ENCODE peak calls at places on chromosomes 3 and 15, in six cellular contexts. A is stomach, J is fibroblast of the aortic adventitia, N is keratinocyte, E is fibroblast of pulmonary artery, I is HFF-Myc. W is an unnamed sample.

GRCh38 chr3:123027292-123028232 is at the start of gene SEMA5B:
- DNase-seq in N (no peak), J (no peak), E (no peak), A (peak), I (no peak), W (peak)

GRCh38 chr3:189685854-189686253 is 54.7 kb downstream of the TP63 start:
- DNase-seq in J (peak), E (peak), I (peak), A (no peak), N (no peak), W (peak)

GRCh38 chr3:105260385-105260784 is 106.3 kb upstream of the ALCAM start:
- DNase-seq in N (no peak), I (no peak), J (no peak), E (no peak), A (no peak), W (no peak)

GRCh38 chr15:34334676-34335075 is 2.9 kb downstream of the SLC12A6 start:
- DNase-seq in E (no peak), J (no peak), A (no peak), N (no peak), I (no peak), W (no peak)

GRCh38 chr3:62875103-62876002 is at the start of gene CADPS:
- DNase-seq in A (no peak), I (no peak), J (no peak), N (no peak), E (no peak), W (peak)

GRCh38 chr3:49469037-49469875 is 811 bp upstream of the DAG1 start:
- DNase-seq in J (peak), E (peak), A (peak), I (peak), N (no peak), W (peak)

GRCh38 chr15:22958487-22959280 is 21.5 kb downstream of the CYFIP1 start:
- DNase-seq in N (no peak), J (no peak), E (no peak), A (no peak), I (no peak), W (no peak)

GRCh38 chr3:71227344-71227743 is 356.2 kb downstream of the FOXP1 start:
- DNase-seq in N (no peak), I (no peak), A (no peak), J (peak), E (no peak), W (no peak)

GRCh38 chr3:196803891-196804468 is 63.7 kb upstream of the SENP5 start:
- DNase-seq in E (no peak), A (no peak), N (no peak), I (no peak), J (no peak), W (no peak)

GRCh38 chr3:45538641-45538986 is 55.9 kb upstream of the LIMD1 start:
- DNase-seq in I (no peak), E (no peak), J (no peak), N (no peak), A (no peak), W (no peak)

GRCh38 chr3:45544719-45545296 is 49.7 kb upstream of the LIMD1 start:
- DNase-seq in I (no peak), E (no peak), A (no peak), N (no peak), J (no peak), W (no peak)

GRCh38 chr3:45537960-45538640 is 56.5 kb upstream of the LIMD1 start:
- DNase-seq in A (no peak), J (no peak), N (no peak), I (no peak), E (peak), W (peak)

GRCh38 chr3:45544024-45544718 is 50.4 kb upstream of the LIMD1 start:
- DNase-seq in J (no peak), E (peak), I (no peak), A (no peak), N (no peak), W (no peak)

DNA sequence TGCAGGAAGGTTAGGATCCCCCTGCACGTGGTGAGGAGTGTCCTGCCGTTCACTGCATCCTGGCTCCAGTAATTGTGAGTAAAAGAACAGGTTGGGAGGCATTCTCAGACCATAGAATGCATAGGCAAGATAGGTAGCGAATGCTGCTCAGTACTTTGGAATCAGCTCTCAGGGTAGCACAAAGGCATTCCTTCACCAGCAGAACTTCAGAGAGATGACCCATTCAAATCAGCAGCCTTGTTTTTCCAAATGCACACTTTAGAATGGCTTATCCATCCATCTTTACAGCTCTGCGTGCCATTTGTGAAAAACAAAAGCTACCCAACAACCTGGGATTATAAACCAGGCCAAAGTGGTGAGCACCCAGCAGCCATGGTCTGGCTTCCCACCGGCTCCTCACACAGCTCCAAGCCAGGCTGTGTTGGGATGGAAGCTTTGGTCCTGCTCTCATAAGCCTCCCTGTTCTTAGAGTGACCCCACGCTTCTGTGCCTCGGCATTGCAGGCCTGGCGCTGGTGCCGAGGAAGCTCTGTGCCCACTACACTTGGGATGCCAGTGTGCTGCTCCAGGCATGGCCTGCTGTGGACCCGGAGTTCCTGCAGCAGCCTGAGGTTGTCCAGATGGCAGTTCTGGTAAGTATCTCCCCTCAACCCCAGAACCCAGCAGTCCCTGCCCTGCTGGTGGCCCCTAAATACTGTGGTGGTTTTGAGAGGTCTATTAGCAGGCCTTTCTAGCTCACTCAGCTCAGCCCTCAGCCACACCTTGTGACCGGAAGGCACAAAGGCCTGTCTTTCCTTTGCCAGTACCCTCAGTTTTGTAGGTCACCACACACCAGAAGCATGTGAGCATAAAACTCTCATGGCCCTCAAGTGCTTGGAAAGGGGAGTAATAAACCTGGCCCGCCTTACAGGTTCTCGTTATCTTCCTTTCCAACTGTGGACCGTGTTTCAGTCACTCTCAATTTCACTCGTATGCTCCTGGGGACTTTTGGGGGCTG is 52.9 kb upstream of the LIMD1 start:
- DNase-seq in A (no peak), N (no peak), I (no peak), J (no peak), E (no peak), W (no peak)
- TF ChIP-seq CTCF in A (no peak), N (no peak), I (no peak), J (no peak), E (no peak), W (no peak)

GRCh38 chr3:126994661-126995161 is 11.8 kb downstream of the PLXNA1 start:
- DNase-seq in E (no peak), J (peak), I (no peak), N (no peak), A (no peak), W (no peak)
- H3K4me3 ChIP-seq in E (no peak), J (no peak), I (no peak), N (no peak), A (no peak), W (no peak)

DNA sequence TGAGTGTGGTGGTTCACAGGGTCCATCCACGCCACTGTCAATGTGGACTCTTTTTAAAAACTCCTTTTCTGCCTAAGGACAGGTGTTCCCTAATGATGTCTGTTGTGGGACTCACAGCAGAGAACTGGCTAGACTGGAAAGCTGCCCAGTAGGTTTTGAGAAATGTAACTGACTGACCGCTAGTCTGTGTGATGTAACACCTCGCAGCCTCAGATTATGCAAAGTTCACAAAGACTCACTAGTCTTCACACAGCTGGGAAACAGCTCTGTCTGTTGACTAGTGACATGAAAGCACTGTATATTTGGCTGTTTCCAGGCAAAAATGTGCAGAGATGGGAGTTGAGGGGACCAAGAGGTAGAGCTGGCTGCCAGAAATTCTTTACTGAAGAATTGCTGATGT is 10.4 kb downstream of the PDZRN3 start:
- DNase-seq in J (peak), I (no peak), A (no peak), E (peak), N (no peak), W (peak)
- TF ChIP-seq CTCF in J (peak), I (no peak), A (no peak), E (peak), N (no peak), W (no peak)

GRCh38 chr3:52983828-52984227 is 62.0 kb downstream of the SFMBT1 start:
- DNase-seq in J (no peak), I (no peak), A (no peak), E (no peak), N (no peak), W (no peak)

GRCh38 chr3:52983336-52983807 is 62.5 kb downstream of the SFMBT1 start:
- DNase-seq in E (no peak), A (no peak), I (no peak), N (no peak), J (no peak), W (no peak)

GRCh38 chr3:52986049-52986448 is 59.8 kb downstream of the SFMBT1 start:
- DNase-seq in A (no peak), N (no peak), E (peak), J (peak), I (no peak), W (no peak)

GRCh38 chr3:52979190-52979983 is 66.5 kb downstream of the SFMBT1 start:
- DNase-seq in I (no peak), N (no peak), A (no peak), J (no peak), E (no peak), W (no peak)

GRCh38 chr3:52982839-52983238 is 63.0 kb downstream of the SFMBT1 start:
- DNase-seq in A (no peak), I (no peak), N (no peak), J (no peak), E (no peak), W (no peak)
- H3K4me3 ChIP-seq in A (no peak), I (no peak), N (no peak), J (no peak), E (no peak), W (no peak)

W was measured in fibroblast of villous mesenchyme.